ENCODE peak calls at places on chromosome 1, in four cellular contexts. One of them, this sample, is unnamed.

GRCh38 chr1:39955547-39956539 is 898 bp downstream of the MFSD2A start:
- DNase-seq in fibroblast of lung: peak
- DNase-seq in endothelial cell: no peak
- DNase-seq in spleen: no peak
- DNase-seq in this sample: peak

GRCh38 chr1:215474940-215475339 is 92.2 kb upstream of the KCTD3 start:
- DNase-seq in fibroblast of lung: no peak
- DNase-seq in spleen: no peak
- DNase-seq in endothelial cell: no peak
- DNase-seq in this sample: no peak

GRCh38 chr1:53046930-53047329 is 15.1 kb upstream of the PODN start:
- DNase-seq in spleen: no peak
- DNase-seq in fibroblast of lung: peak
- DNase-seq in endothelial cell: no peak
- DNase-seq in this sample: no peak

GRCh38 chr1:69459244-69459643 is 108.5 kb upstream of the LRRC7 start:
- DNase-seq in fibroblast of lung: no peak
- DNase-seq in endothelial cell: no peak
- DNase-seq in spleen: no peak
- DNase-seq in this sample: no peak

GRCh38 chr1:20442920-20443625 is 42.9 kb downstream of the CAMK2N1 start:
- DNase-seq in spleen: no peak
- DNase-seq in fibroblast of lung: no peak
- DNase-seq in endothelial cell: no peak
- DNase-seq in this sample: no peak

GRCh38 chr1:8689431-8690252 is 127.8 kb downstream of the RERE start:
- DNase-seq in spleen: no peak
- DNase-seq in fibroblast of lung: peak
- DNase-seq in endothelial cell: no peak
- DNase-seq in this sample: no peak

GRCh38 chr1:102500795-102501194 is 504.1 kb upstream of the OLFM3 start:
- DNase-seq in endothelial cell: no peak
- DNase-seq in spleen: no peak
- DNase-seq in fibroblast of lung: no peak
- DNase-seq in this sample: no peak

GRCh38 chr1:204836856-204837255 is 33.8 kb upstream of the NFASC start:
- DNase-seq in endothelial cell: no peak
- DNase-seq in fibroblast of lung: no peak
- DNase-seq in spleen: no peak
- DNase-seq in this sample: no peak

GRCh38 chr1:35539073-35539823 is 18.0 kb downstream of the KIAA0319L start:
- DNase-seq in fibroblast of lung: no peak
- DNase-seq in endothelial cell: no peak
- DNase-seq in spleen: no peak
- DNase-seq in this sample: no peak

GRCh38 chr1:44827197-44828002 is 15.7 kb downstream of the PTCH2 start:
- DNase-seq in endothelial cell: no peak
- DNase-seq in spleen: peak
- DNase-seq in fibroblast of lung: no peak
- DNase-seq in this sample: no peak

GRCh38 chr1:34898220-34898820 is 31.1 kb downstream of the DLGAP3 start:
- DNase-seq in fibroblast of lung: no peak
- DNase-seq in endothelial cell: no peak
- DNase-seq in spleen: no peak
- DNase-seq in this sample: no peak

GRCh38 chr1:19942088-19942487 is 18.7 kb upstream of the PLA2G2E start:
- DNase-seq in spleen: no peak
- DNase-seq in fibroblast of lung: no peak
- DNase-seq in endothelial cell: no peak
- DNase-seq in this sample: no peak

GRCh38 chr1:146034976-146035469 is 13.5 kb upstream of the HJV start:
- DNase-seq in endothelial cell: no peak
- DNase-seq in spleen: no peak
- DNase-seq in fibroblast of lung: no peak
- DNase-seq in this sample: no peak

GRCh38 chr1:192831706-192832355 is 23.0 kb downstream of the RGS2 start:
- DNase-seq in fibroblast of lung: no peak
- DNase-seq in endothelial cell: no peak
- DNase-seq in spleen: no peak
- DNase-seq in this sample: no peak

DNA sequence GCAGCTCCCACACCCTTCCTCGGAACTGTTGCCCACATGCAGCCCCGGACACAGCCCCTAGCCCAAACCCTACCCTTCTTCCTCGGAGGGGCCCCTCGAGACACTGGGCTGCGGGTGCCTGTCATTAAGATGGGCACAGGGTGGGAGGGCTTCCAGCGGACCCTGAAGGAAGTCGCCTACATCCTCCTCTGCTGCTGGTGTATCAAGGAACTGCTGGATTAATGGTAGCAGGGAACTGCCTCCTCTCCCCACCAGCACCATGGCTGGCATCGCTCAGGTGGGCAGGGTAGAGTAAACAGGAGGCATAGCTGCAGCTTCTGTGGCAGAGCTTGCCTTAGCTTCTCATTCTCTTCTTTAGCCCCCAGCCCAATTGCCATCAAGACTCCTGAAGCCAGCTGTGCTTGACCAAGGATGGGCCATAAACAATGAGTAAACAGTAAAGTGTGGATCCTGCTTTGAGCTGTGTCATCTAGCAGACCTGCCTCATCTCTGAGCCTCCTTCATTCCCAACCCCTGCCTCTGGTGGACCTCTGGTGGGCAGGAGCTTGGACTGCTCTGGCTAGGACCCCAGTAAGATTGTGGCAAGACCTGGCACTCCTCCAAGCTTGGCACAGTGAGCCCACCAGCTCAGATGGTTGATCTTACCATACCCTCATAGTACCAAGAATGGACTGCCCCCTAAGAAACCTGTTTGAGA is at the start of gene LENEP:
- DNase-seq in spleen: peak
- DNase-seq in fibroblast of lung: no peak
- DNase-seq in endothelial cell: no peak
- DNase-seq in this sample: no peak
- TF ChIP-seq CTCF in spleen: no peak
- TF ChIP-seq CTCF in fibroblast of lung: no peak
- TF ChIP-seq CTCF in endothelial cell: no peak
- TF ChIP-seq CTCF in this sample: no peak

GRCh38 chr1:167678838-167679237 is 42.9 kb upstream of the MPZL1 start:
- DNase-seq in fibroblast of lung: no peak
- DNase-seq in endothelial cell: no peak
- DNase-seq in spleen: no peak
- DNase-seq in this sample: no peak

GRCh38 chr1:167675440-167675839 is 45.4 kb downstream of the RCSD1 start:
- DNase-seq in fibroblast of lung: no peak
- DNase-seq in spleen: no peak
- DNase-seq in endothelial cell: no peak
- DNase-seq in this sample: no peak

GRCh38 chr1:167676205-167676915 is 45.4 kb upstream of the MPZL1 start:
- DNase-seq in fibroblast of lung: no peak
- DNase-seq in endothelial cell: no peak
- DNase-seq in spleen: no peak
- DNase-seq in this sample: no peak

GRCh38 chr1:167678422-167678821 is 43.4 kb upstream of the MPZL1 start:
- DNase-seq in endothelial cell: no peak
- DNase-seq in spleen: no peak
- DNase-seq in fibroblast of lung: no peak
- DNase-seq in this sample: no peak

DNA sequence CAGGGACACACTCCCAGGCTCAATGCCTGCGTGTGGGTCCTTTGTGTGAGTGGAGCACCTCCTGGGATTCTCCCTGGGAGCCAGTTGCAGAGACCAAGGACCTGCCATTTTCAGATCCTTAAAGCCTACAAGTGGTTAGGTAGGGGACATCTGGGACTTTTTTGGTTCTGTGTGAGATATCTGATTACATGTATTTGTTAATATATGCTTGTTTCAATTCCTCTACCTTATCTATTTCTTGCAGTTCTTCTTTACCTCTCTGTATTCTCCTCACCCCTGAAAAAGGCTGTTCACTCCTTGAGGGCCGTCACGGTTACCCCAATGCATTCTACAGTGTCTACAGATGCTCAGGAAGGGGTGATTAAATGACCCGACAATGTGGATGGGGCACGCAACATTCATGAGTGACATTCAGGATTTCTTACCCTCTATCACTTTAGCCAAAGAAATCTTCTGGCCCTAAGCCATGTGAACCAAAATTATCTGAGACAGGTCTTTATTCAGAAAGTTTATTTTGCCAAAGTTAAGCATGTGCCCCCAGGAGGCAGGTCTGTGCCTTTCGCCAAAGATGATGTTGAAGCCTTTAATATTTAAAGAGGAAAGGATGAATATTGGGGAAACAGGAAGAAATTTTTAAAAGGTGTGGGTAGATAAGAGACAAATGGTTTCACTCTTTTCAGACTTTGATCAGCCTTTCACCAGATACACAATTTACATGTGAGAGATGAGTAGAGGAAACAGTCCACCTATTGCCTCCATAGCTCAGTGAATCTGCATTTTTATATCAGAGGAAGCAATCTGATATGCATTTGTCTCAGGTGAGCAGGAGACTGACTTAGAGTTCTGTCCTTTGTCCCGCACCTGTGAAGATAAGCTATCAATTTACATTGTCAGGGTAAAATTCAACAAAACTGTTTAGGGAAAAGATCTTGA is 44.6 kb upstream of the MPZL1 start:
- DNase-seq in fibroblast of lung: no peak
- DNase-seq in endothelial cell: no peak
- DNase-seq in spleen: no peak
- DNase-seq in this sample: peak
- TF ChIP-seq CTCF in fibroblast of lung: no peak
- TF ChIP-seq CTCF in endothelial cell: no peak
- TF ChIP-seq CTCF in spleen: no peak
- TF ChIP-seq CTCF in this sample: no peak

DNA sequence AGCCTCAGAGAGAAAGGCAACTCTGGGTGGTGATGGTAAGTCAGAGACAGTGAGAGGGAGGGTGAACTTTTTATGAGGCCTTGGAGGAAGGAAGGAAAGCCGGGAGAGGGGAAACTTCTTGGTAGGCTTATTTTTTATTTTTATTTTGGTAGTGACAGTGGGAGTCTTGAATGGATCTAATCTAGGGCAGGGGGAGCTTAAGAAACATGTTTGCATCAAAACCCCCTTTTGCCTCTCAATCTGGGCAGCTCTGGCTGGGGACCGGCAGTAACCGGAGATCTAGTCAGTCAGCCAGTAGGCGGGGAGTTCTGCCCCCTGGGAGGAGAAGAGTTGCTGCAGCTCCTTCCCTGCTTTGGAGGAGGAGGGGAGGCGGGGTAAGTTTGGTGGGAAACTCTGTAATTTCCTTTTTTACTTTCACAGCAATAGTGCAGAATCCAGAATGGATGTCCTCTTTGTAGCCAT is at the start of gene C1orf54:
- DNase-seq in spleen: no peak
- DNase-seq in fibroblast of lung: peak
- DNase-seq in endothelial cell: peak
- DNase-seq in this sample: no peak
- TF ChIP-seq CTCF in spleen: no peak
- TF ChIP-seq CTCF in fibroblast of lung: peak
- TF ChIP-seq CTCF in endothelial cell: no peak
- TF ChIP-seq CTCF in this sample: no peak

GRCh38 chr1:165836664-165837482 is 9.5 kb downstream of the UCK2 start:
- DNase-seq in spleen: no peak
- DNase-seq in fibroblast of lung: no peak
- DNase-seq in endothelial cell: no peak
- DNase-seq in this sample: no peak
- TF ChIP-seq CTCF in spleen: no peak
- TF ChIP-seq CTCF in fibroblast of lung: no peak
- TF ChIP-seq CTCF in endothelial cell: no peak
- TF ChIP-seq CTCF in this sample: no peak

DNA sequence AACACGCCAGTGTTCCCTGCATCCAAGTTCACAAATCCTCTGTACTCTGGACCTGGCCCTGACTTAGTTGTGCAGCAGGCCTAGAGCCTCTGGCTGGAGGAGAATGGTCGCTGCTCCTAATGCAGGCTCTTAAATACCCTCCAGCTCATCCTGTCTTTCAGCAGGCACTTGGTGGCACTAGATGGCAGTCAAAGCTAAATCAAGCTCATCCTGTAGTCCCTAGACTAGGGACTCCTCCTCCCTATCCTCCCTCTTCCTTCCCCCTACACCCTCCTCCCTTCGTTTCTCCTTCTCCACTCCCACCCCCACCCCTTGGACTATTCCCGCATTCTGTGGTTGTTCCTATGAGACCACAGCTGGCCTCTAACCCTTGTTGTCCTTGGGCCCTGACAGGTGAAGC is 41.5 kb upstream of the MTR start:
- DNase-seq in spleen: no peak
- DNase-seq in endothelial cell: peak
- DNase-seq in fibroblast of lung: peak
- DNase-seq in this sample: no peak
- TF ChIP-seq CTCF in spleen: no peak
- TF ChIP-seq CTCF in endothelial cell: no peak
- TF ChIP-seq CTCF in fibroblast of lung: peak
- TF ChIP-seq CTCF in this sample: peak

DNA sequence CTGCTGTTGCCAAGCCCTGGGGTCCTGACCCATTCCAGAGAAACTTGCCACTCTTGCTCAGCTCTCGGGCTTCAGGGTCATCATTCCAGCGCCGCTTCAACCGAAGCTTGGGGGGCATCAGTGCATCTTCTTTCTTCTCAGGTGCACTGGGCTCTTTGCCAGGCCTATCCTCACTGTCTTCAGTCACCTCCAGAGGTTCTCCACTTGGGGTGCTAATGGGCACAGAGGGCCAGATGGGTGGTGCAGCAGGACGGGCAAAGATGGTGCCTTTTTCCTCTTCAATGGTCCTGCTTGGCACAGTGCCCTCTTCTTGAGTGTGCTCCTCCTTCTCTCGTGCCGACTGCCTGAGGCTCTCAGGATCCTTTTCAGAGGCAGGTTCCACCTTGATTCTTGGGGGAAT is 13.3 kb downstream of the ETV3 start:
- DNase-seq in fibroblast of lung: no peak
- DNase-seq in endothelial cell: no peak
- DNase-seq in spleen: no peak
- DNase-seq in this sample: no peak
- TF ChIP-seq CTCF in fibroblast of lung: no peak
- TF ChIP-seq CTCF in endothelial cell: no peak
- TF ChIP-seq CTCF in spleen: no peak
- TF ChIP-seq CTCF in this sample: peak

GRCh38 chr1:54791880-54792522 is 9.1 kb downstream of the TTC22 start:
- DNase-seq in endothelial cell: peak
- DNase-seq in spleen: no peak
- DNase-seq in fibroblast of lung: peak
- DNase-seq in this sample: peak
- TF ChIP-seq CTCF in endothelial cell: peak
- TF ChIP-seq CTCF in spleen: no peak
- TF ChIP-seq CTCF in fibroblast of lung: peak
- TF ChIP-seq CTCF in this sample: peak